ENCODE peak calls at places on chromosome 3, in ten cellular contexts. R, V, T, H, B, C, Z, G, S and D are unnamed samples.

GRCh38 chr3:153096611-153097200 is 65.3 kb upstream of the RAP2B start:
- DNase-seq in R (no peak), V (no peak), T (no peak), H (no peak), B (no peak), C (no peak), Z (no peak), G (no peak), S (no peak), D (no peak)

GRCh38 chr3:183301937-183302580 is 49.0 kb downstream of the B3GNT5 start:
- DNase-seq in R (peak; percentile 30), V (no peak), T (no peak), H (no peak), B (no peak), C (no peak), Z (no peak), G (no peak), S (no peak), D (no peak)

GRCh38 chr3:56864090-56864489 is 62.3 kb upstream of the ARHGEF3 start:
- DNase-seq in R (no peak), V (peak; percentile 77), T (peak; percentile 35), H (no peak), B (no peak), C (no peak), Z (no peak), G (no peak), S (no peak), D (no peak)

GRCh38 chr3:197899833-197900478 is 50.0 kb upstream of the RPL35A start:
- DNase-seq in R (no peak), V (no peak), T (no peak), H (no peak), B (no peak), C (no peak), Z (no peak), G (no peak), S (no peak), D (no peak)

GRCh38 chr3:58155838-58156237 is 54.9 kb downstream of the DNASE1L3 start:
- DNase-seq in R (no peak), V (no peak), T (no peak), H (no peak), B (no peak), C (no peak), Z (no peak), G (no peak), S (no peak), D (no peak)

GRCh38 chr3:122642935-122643334 is 37.7 kb upstream of the PARP14 start:
- DNase-seq in R (no peak), V (no peak), T (no peak), H (no peak), B (no peak), C (no peak), Z (peak; percentile 34), G (no peak), S (no peak), D (no peak)

GRCh38 chr3:38127611-38128302 is 9.2 kb downstream of the ACAA1 start:
- DNase-seq in R (peak; percentile 22), V (no peak), T (no peak), H (no peak), B (no peak), C (no peak), Z (no peak), G (no peak), S (no peak), D (no peak)

GRCh38 chr3:9553021-9553948 is at the start of gene LHFPL4:
- DNase-seq in R (no peak), V (no peak), T (no peak), H (no peak), B (no peak), C (no peak), Z (no peak), G (no peak), S (no peak), D (no peak)

GRCh38 chr3:133939496-133939835 is 43.8 kb upstream of the RAB6B start:
- DNase-seq in R (no peak), V (no peak), T (no peak), H (no peak), B (no peak), C (no peak), Z (no peak), G (peak; percentile 13), S (no peak), D (no peak)

GRCh38 chr3:108125550-108126071 is 34.8 kb upstream of the CD47 start:
- DNase-seq in R (no peak), V (peak; percentile 78), T (peak; percentile 63), H (no peak), B (no peak), C (no peak), Z (no peak), G (no peak), S (peak; percentile 85), D (no peak)

GRCh38 chr3:64030741-64031140 is 7.4 kb upstream of the PSMD6 start:
- DNase-seq in R (peak; percentile 65), V (peak; percentile 86), T (peak; percentile 80), H (peak; percentile 72), B (peak; percentile 64), C (peak; percentile 41), Z (peak; percentile 74), G (peak; percentile 44), S (peak; percentile 56), D (peak; percentile 57)

GRCh38 chr3:161101609-161102008 is 3.5 kb downstream of the B3GALNT1 start:
- DNase-seq in R (no peak), V (no peak), T (no peak), H (no peak), B (no peak), C (no peak), Z (no peak), G (no peak), S (no peak), D (no peak)

GRCh38 chr3:100400424-100400781 is 486 bp downstream of the TOMM70 start:
- DNase-seq in R (peak; percentile 38), V (peak; percentile 74), T (peak; percentile 58), H (peak; percentile 16), B (peak; percentile 10), C (no peak), Z (peak; percentile 20), G (no peak), S (no peak), D (no peak)

GRCh38 chr3:152609891-152610290 is 225.0 kb upstream of the P2RY1 start:
- DNase-seq in R (no peak), V (no peak), T (no peak), H (no peak), B (no peak), C (no peak), Z (no peak), G (no peak), S (no peak), D (no peak)